ENCODE peak calls at places on chromosomes 4 and X, in five cellular contexts. One of them, this sample, is unnamed.

GRCh38 chr4:189049682-189050081 is 891.0 kb upstream of the FRG1 start:
- DNase-seq in AG09309: no peak
- DNase-seq in psoas muscle: no peak
- DNase-seq in KBM-7: no peak
- DNase-seq in astrocyte of the hippocampus: no peak
- DNase-seq in this sample: no peak

GRCh38 chr4:46392421-46392820 is 2.5 kb upstream of the GABRA2 start:
- DNase-seq in KBM-7: no peak
- DNase-seq in AG09309: no peak
- DNase-seq in psoas muscle: no peak
- DNase-seq in astrocyte of the hippocampus: peak; percentile 1
- DNase-seq in this sample: no peak

GRCh38 chr4:110867981-110868380 is 245.1 kb upstream of the PITX2 start:
- DNase-seq in AG09309: no peak
- DNase-seq in KBM-7: no peak
- DNase-seq in psoas muscle: no peak
- DNase-seq in astrocyte of the hippocampus: peak; percentile 14
- DNase-seq in this sample: no peak

GRCh38 chrX:115564243-115564642 is 3.3 kb downstream of the PLS3 start:
- DNase-seq in AG09309: no peak
- DNase-seq in KBM-7: no peak
- DNase-seq in astrocyte of the hippocampus: peak; percentile 44
- DNase-seq in psoas muscle: no peak
- DNase-seq in this sample: no peak

GRCh38 chr4:64682481-64682880 is 273.2 kb upstream of the TECRL start:
- DNase-seq in KBM-7: no peak
- DNase-seq in psoas muscle: no peak
- DNase-seq in AG09309: no peak
- DNase-seq in astrocyte of the hippocampus: no peak
- DNase-seq in this sample: no peak

GRCh38 chr4:112075129-112075753 is 70.0 kb upstream of the FAM241A start:
- DNase-seq in KBM-7: peak; percentile 76
- DNase-seq in psoas muscle: no peak
- DNase-seq in astrocyte of the hippocampus: peak; percentile 53
- DNase-seq in AG09309: no peak
- DNase-seq in this sample: peak; percentile 35

GRCh38 chr4:147440442-147440841 is 40.5 kb upstream of the EDNRA start:
- DNase-seq in KBM-7: no peak
- DNase-seq in astrocyte of the hippocampus: no peak
- DNase-seq in psoas muscle: no peak
- DNase-seq in AG09309: no peak
- DNase-seq in this sample: no peak

GRCh38 chr4:136810626-136811025 is 721.7 kb downstream of the PCDH18 start:
- DNase-seq in KBM-7: no peak
- DNase-seq in psoas muscle: no peak
- DNase-seq in AG09309: no peak
- DNase-seq in astrocyte of the hippocampus: no peak
- DNase-seq in this sample: no peak

GRCh38 chrX:65920620-65921019 is 119.3 kb downstream of the VSIG4 start:
- DNase-seq in astrocyte of the hippocampus: no peak
- DNase-seq in AG09309: no peak
- DNase-seq in psoas muscle: no peak
- DNase-seq in KBM-7: no peak
- DNase-seq in this sample: no peak

GRCh38 chr4:20249333-20249732 is 2.4 kb upstream of the SLIT2 start:
- DNase-seq in AG09309: no peak
- DNase-seq in KBM-7: peak; percentile 12
- DNase-seq in astrocyte of the hippocampus: peak; percentile 65
- DNase-seq in psoas muscle: no peak
- DNase-seq in this sample: no peak

GRCh38 chr4:21768349-21769310 is 179.9 kb downstream of the KCNIP4 start:
- DNase-seq in AG09309: no peak
- DNase-seq in psoas muscle: no peak
- DNase-seq in KBM-7: peak; percentile 57
- DNase-seq in astrocyte of the hippocampus: peak; percentile 67
- DNase-seq in this sample: peak; percentile 43

GRCh38 chr4:118981171-118981838 is 92.7 kb downstream of the SYNPO2 start:
- DNase-seq in AG09309: no peak
- DNase-seq in KBM-7: no peak
- DNase-seq in astrocyte of the hippocampus: peak; percentile 84
- DNase-seq in psoas muscle: no peak
- DNase-seq in this sample: no peak

GRCh38 chr4:169337510-169337909 is 66.8 kb upstream of the SH3RF1 start:
- DNase-seq in AG09309: peak; percentile 94
- DNase-seq in astrocyte of the hippocampus: peak; percentile 93
- DNase-seq in psoas muscle: no peak
- DNase-seq in KBM-7: no peak
- DNase-seq in this sample: peak; percentile 94

GRCh38 chr4:73086095-73086869 is 16.8 kb upstream of the COX18 start:
- DNase-seq in astrocyte of the hippocampus: no peak
- DNase-seq in psoas muscle: no peak
- DNase-seq in AG09309: no peak
- DNase-seq in KBM-7: no peak
- DNase-seq in this sample: no peak

GRCh38 chr4:160276785-160277325 is 1174.0 kb downstream of the RAPGEF2 start:
- DNase-seq in astrocyte of the hippocampus: no peak
- DNase-seq in AG09309: no peak
- DNase-seq in psoas muscle: no peak
- DNase-seq in KBM-7: no peak
- DNase-seq in this sample: no peak

GRCh38 chr4:118398226-118399090 is 45.7 kb upstream of the PRSS12 start:
- DNase-seq in astrocyte of the hippocampus: no peak
- DNase-seq in KBM-7: peak; percentile 86
- DNase-seq in AG09309: no peak
- DNase-seq in psoas muscle: no peak
- DNase-seq in this sample: no peak

GRCh38 chr4:27684501-27685077 is 823.9 kb downstream of the STIM2 start:
- DNase-seq in KBM-7: peak; percentile 58
- DNase-seq in astrocyte of the hippocampus: peak; percentile 72
- DNase-seq in psoas muscle: peak; percentile 44
- DNase-seq in AG09309: no peak
- DNase-seq in this sample: no peak

GRCh38 chrX:153981771-153982533 is 9.4 kb downstream of the TMEM187 start:
- DNase-seq in psoas muscle: peak; percentile 81
- DNase-seq in KBM-7: peak; percentile 95
- DNase-seq in astrocyte of the hippocampus: no peak
- DNase-seq in AG09309: no peak
- DNase-seq in this sample: no peak

GRCh38 chr4:175705407-175705806 is 106.7 kb downstream of the GPM6A start:
- DNase-seq in astrocyte of the hippocampus: peak; percentile 87
- DNase-seq in psoas muscle: no peak
- DNase-seq in AG09309: no peak
- DNase-seq in KBM-7: no peak
- DNase-seq in this sample: peak; percentile 13

GRCh38 chrX:11724122-11725017 is 33.7 kb upstream of the MSL3 start:
- DNase-seq in psoas muscle: no peak
- DNase-seq in astrocyte of the hippocampus: peak; percentile 48
- DNase-seq in KBM-7: peak; percentile 50
- DNase-seq in AG09309: peak; percentile 1
- DNase-seq in this sample: no peak

GRCh38 chrX:130094712-130095111 is 15.6 kb downstream of the ELF4 start:
- DNase-seq in astrocyte of the hippocampus: no peak
- DNase-seq in psoas muscle: peak; percentile 46
- DNase-seq in KBM-7: no peak
- DNase-seq in AG09309: no peak
- DNase-seq in this sample: no peak

GRCh38 chrX:119996600-119997524 is 53.3 kb upstream of the NKAP start:
- DNase-seq in psoas muscle: no peak
- DNase-seq in AG09309: no peak
- DNase-seq in astrocyte of the hippocampus: no peak
- DNase-seq in KBM-7: no peak
- DNase-seq in this sample: no peak

GRCh38 chr4:151651496-151651895 is 109.3 kb downstream of the GATB start:
- DNase-seq in KBM-7: no peak
- DNase-seq in AG09309: no peak
- DNase-seq in psoas muscle: no peak
- DNase-seq in astrocyte of the hippocampus: no peak
- DNase-seq in this sample: no peak

GRCh38 chr4:174763454-174764104 is 65.5 kb downstream of the GLRA3 start:
- DNase-seq in KBM-7: no peak
- DNase-seq in AG09309: no peak
- DNase-seq in psoas muscle: no peak
- DNase-seq in astrocyte of the hippocampus: no peak
- DNase-seq in this sample: peak; percentile 8

This sample was measured in non-pigmented ciliary epithelial cell.